ENCODE peak calls at places on chromosome 6, in seven cellular contexts. H is GDM1; E is RWPE1; R is CD8-positive, alpha-beta memory T cell; V is ACHN; Z is mesenteric fat pad; B is mucosa of gallbladder. X is an unnamed sample.

GRCh38 chr6:22956029-22956715 is 386.8 kb downstream of the HDGFL1 start:
- DNase-seq in E (no peak), H (no peak), R (no peak), Z (no peak), V (no peak), B (no peak), X (no peak)

GRCh38 chr6:78850621-78851020 is 16.7 kb upstream of the IRAK1BP1 start:
- DNase-seq in R (no peak), B (no peak), H (no peak), V (no peak), Z (no peak), E (no peak), X (no peak)

GRCh38 chr6:15399651-15400470 is 154.0 kb downstream of the JARID2 start:
- DNase-seq in H (no peak), Z (no peak), B (peak; percentile 69), E (no peak), V (peak; percentile 44), R (no peak), X (no peak)

GRCh38 chr6:150881911-150882481 is 16.5 kb downstream of the MTHFD1L start:
- DNase-seq in E (peak; percentile 64), V (no peak), H (no peak), Z (no peak), R (no peak), B (peak; percentile 71), X (no peak)

GRCh38 chr6:49736017-49736508 is 8.1 kb downstream of the CRISP3 start:
- DNase-seq in R (no peak), E (no peak), Z (no peak), H (no peak), B (no peak), V (no peak), X (no peak)

GRCh38 chr6:33632603-33633039 is 11.5 kb downstream of the ITPR3 start:
- DNase-seq in R (peak; percentile 70), B (no peak), E (no peak), V (peak; percentile 67), H (peak; percentile 20), Z (no peak), X (no peak)

GRCh38 chr6:163668061-163668426 is 253.5 kb downstream of the QKI start:
- DNase-seq in E (no peak), V (no peak), Z (no peak), R (no peak), H (no peak), B (no peak), X (no peak)

GRCh38 chr6:113650610-113650979 is 206.6 kb upstream of the MARCKS start:
- DNase-seq in Z (no peak), E (no peak), H (no peak), R (no peak), B (no peak), V (no peak), X (no peak)

GRCh38 chr6:19492631-19493030 is 344.5 kb upstream of the ID4 start:
- DNase-seq in R (no peak), B (no peak), E (no peak), V (no peak), H (no peak), Z (no peak), X (no peak)

GRCh38 chr6:130602151-130602770 is 224.9 kb upstream of the SMLR1 start:
- DNase-seq in Z (no peak), B (no peak), R (no peak), E (peak; percentile 97), H (peak; percentile 50), V (peak; percentile 72), X (no peak)

GRCh38 chr6:100803264-100803663 is 77.9 kb downstream of the ASCC3 start:
- DNase-seq in B (no peak), E (no peak), H (no peak), R (no peak), V (no peak), Z (no peak), X (no peak)

GRCh38 chr6:15616266-15616665 is 46.6 kb downstream of the DTNBP1 start:
- DNase-seq in V (no peak), Z (no peak), E (no peak), B (no peak), R (no peak), H (no peak), X (no peak)

GRCh38 chr6:28683945-28684538 is 158.4 kb downstream of the GPX5 start:
- DNase-seq in H (peak; percentile 4), E (peak; percentile 24), Z (no peak), V (peak; percentile 55), B (peak; percentile 17), R (no peak), X (no peak)

GRCh38 chr6:155273438-155273837 is 9.6 kb downstream of the CLDN20 start:
- DNase-seq in H (no peak), Z (no peak), V (peak; percentile 85), R (no peak), B (no peak), E (peak; percentile 24), X (no peak)

GRCh38 chr6:129793447-129793846 is 67.7 kb downstream of the TMEM244 start:
- DNase-seq in E (no peak), H (no peak), Z (no peak), R (no peak), V (no peak), B (no peak), X (no peak)

GRCh38 chr6:105397987-105398386 is 4.9 kb downstream of the PREP start:
- DNase-seq in E (no peak), R (no peak), H (no peak), B (no peak), V (no peak), Z (no peak), X (no peak)

GRCh38 chr6:154839546-154839945 is 106.3 kb downstream of the SCAF8 start:
- DNase-seq in R (no peak), E (no peak), B (no peak), Z (no peak), H (no peak), V (no peak), X (no peak)

GRCh38 chr6:15513131-15513771 is 149.6 kb downstream of the DTNBP1 start:
- DNase-seq in B (no peak), V (no peak), Z (no peak), H (no peak), R (no peak), E (no peak), X (no peak)

GRCh38 chr6:33195304-33196022 is 3.2 kb upstream of the COL11A2 start:
- DNase-seq in H (no peak), B (no peak), R (no peak), Z (no peak), V (no peak), E (no peak), X (no peak)